ENCODE peak calls at places on chromosome 10, in four cellular contexts. F, H, I and Q are unnamed samples.

GRCh38 chr10:131724891-131725735 is 175.7 kb upstream of the PPP2R2D start:
- DNase-seq in I (no peak), H (no peak), F (no peak), Q (no peak)

GRCh38 chr10:3773465-3774017 is 11.5 kb downstream of the KLF6 start:
- DNase-seq in F (no peak), H (no peak), I (no peak), Q (no peak)

GRCh38 chr10:58044072-58044471 is 223.6 kb downstream of the IPMK start:
- DNase-seq in H (no peak), I (no peak), F (peak), Q (no peak)

GRCh38 chr10:116849271-116850057 is at the start of gene ENO4:
- DNase-seq in I (peak), H (peak), F (peak), Q (peak)

GRCh38 chr10:12768156-12768731 is 233.3 kb downstream of the CCDC3 start:
- DNase-seq in I (no peak), F (no peak), H (peak), Q (no peak)

GRCh38 chr10:92689663-92690210 is at the start of gene HHEX:
- DNase-seq in F (no peak), I (peak), H (no peak), Q (no peak)

GRCh38 chr10:89238956-89239713 is 12.4 kb downstream of the LIPA start:
- DNase-seq in F (no peak), I (no peak), H (no peak), Q (no peak)

GRCh38 chr10:43679509-43679908 is 30.8 kb upstream of the ZNF32 start:
- DNase-seq in I (peak), H (no peak), F (no peak), Q (no peak)

GRCh38 chr10:2625094-2625493 is 442.3 kb upstream of the PFKP start:
- DNase-seq in I (no peak), F (no peak), H (no peak), Q (no peak)

GRCh38 chr10:6950133-6950532 is 370.1 kb upstream of the PRKCQ start:
- DNase-seq in F (no peak), I (no peak), H (no peak), Q (no peak)

GRCh38 chr10:112741830-112742402 is 208.1 kb upstream of the TCF7L2 start:
- DNase-seq in H (no peak), I (peak), F (no peak), Q (no peak)

GRCh38 chr10:116655573-116655972 is 34.8 kb downstream of the PNLIPRP2 start:
- DNase-seq in H (no peak), F (no peak), I (no peak), Q (no peak)

GRCh38 chr10:71710519-71710918 is 9.1 kb downstream of the C10orf105 start:
- DNase-seq in I (no peak), F (no peak), H (no peak), Q (no peak)

GRCh38 chr10:49068672-49069217 is 46.6 kb downstream of the VSTM4 start:
- DNase-seq in I (no peak), H (no peak), F (no peak), Q (no peak)

GRCh38 chr10:112624546-112625048 is 177.6 kb downstream of the VTI1A start:
- DNase-seq in H (no peak), I (no peak), F (no peak), Q (no peak)

GRCh38 chr10:42937649-42938180 is 139.2 kb upstream of the RET start:
- DNase-seq in F (no peak), I (no peak), H (no peak), Q (no peak)

GRCh38 chr10:132204781-132205473 is 18.2 kb downstream of the DPYSL4 start:
- DNase-seq in I (no peak), F (no peak), H (peak), Q (no peak)

GRCh38 chr10:108801775-108802516 is 1121.4 kb downstream of the XPNPEP1 start:
- DNase-seq in H (no peak), I (no peak), F (peak), Q (no peak)